ENCODE peak calls at places on chromosomes 5 and 9, in seven cellular contexts. G is MM.1S, Z is hepatocyte, V is neural progenitor cell, N is GM23248, J is SK-N-SH, T is HepG2. B is an unnamed sample. For H4K20me1, the result is how much of the 10 kb centered on the place peaks cover.

GRCh38 chr9:91924090-91924489 is 25.9 kb downstream of the ROR2 start:
- DNase-seq in T (no peak), Z (no peak), N (no peak), G (no peak), V (no peak), J (no peak), B (no peak)

GRCh38 chr5:140800816-140801493 is at the start of gene PCDHA3:
- DNase-seq in G (no peak), Z (no peak), T (peak), V (no peak), J (no peak), N (peak), B (peak)

GRCh38 chr5:54090495-54091084 is 219.8 kb downstream of the ARL15 start:
- DNase-seq in J (no peak), V (no peak), G (no peak), N (peak), Z (no peak), T (peak), B (no peak)

GRCh38 chr9:75699625-75700251 is 190.7 kb upstream of the PCSK5 start:
- DNase-seq in G (no peak), J (no peak), Z (no peak), V (no peak), N (no peak), T (no peak), B (no peak)

GRCh38 chr5:149030838-149031397 is 31.9 kb downstream of the SH3TC2 start:
- DNase-seq in Z (no peak), G (no peak), T (no peak), V (no peak), J (no peak), N (no peak), B (no peak)

GRCh38 chr9:128945798-128946501 is 1.5 kb downstream of the DOLK start:
- DNase-seq in T (no peak), N (no peak), V (no peak), J (no peak), G (no peak), Z (no peak), B (no peak)

GRCh38 chr9:129415954-129416651 is 204.8 kb downstream of the C9orf50 start:
- DNase-seq in G (no peak), Z (peak), N (no peak), T (no peak), V (no peak), J (no peak), B (no peak)

GRCh38 chr5:83095973-83096539 is 18.7 kb downstream of the XRCC4 start:
- DNase-seq in G (no peak), V (no peak), Z (peak), J (no peak), N (peak), T (peak), B (no peak)

GRCh38 chr5:163379298-163380155 is 57.9 kb upstream of the CCNG1 start:
- DNase-seq in J (no peak), G (no peak), V (no peak), Z (peak), N (peak), T (peak), B (no peak)

GRCh38 chr9:75139201-75139600 is 50.9 kb downstream of the OSTF1 start:
- DNase-seq in V (no peak), Z (no peak), T (no peak), J (no peak), N (no peak), G (no peak), B (no peak)

GRCh38 chr5:41747708-41748107 is 122.5 kb downstream of the OXCT1 start:
- DNase-seq in V (no peak), T (no peak), N (no peak), J (peak), G (no peak), Z (no peak), B (no peak)

GRCh38 chr9:120438111-120438510 is 141.9 kb downstream of the CDK5RAP2 start:
- DNase-seq in G (no peak), N (peak), J (no peak), T (no peak), Z (no peak), V (no peak), B (no peak)

DNA sequence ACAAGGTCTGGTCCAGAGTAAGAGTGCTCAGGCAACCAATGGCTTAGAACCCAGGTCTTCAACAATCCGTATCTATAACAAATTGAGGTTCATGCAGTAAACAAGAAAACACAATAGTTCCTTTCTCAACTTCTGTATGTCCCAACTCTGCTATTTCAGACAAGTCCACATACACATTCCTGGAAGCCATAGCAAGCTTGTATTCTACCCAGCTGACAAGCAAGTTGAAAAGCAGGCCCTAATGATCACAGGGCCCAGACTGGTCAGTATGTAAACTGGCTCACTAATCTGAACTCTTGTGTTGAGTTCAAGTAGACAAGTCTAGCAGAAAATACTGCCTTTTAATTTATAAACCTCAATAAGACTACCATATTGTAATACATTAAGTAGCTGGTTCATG is 26.9 kb downstream of the FNIP1 start:
- DNase-seq in Z (no peak), T (peak), V (no peak), J (no peak), N (no peak), G (no peak), B (no peak)
- H3K4me2 ChIP-seq in Z (no peak), T (no peak), V (no peak), J (no peak), N (no peak), G (no peak), B (peak)

GRCh38 chr9:137453643-137454081 is 5.5 kb downstream of the NSMF start:
- DNase-seq in G (peak), J (peak), Z (peak), N (peak), T (peak), V (peak), B (peak)
- H4K20me1 ChIP-seq in G (under half), J (under half), Z (under half), N (under half), T (under half), V (half or more), B (under half)

GRCh38 chr5:90381213-90381929 is 28.2 kb downstream of the CETN3 start:
- DNase-seq in J (no peak), G (peak), V (no peak), Z (no peak), N (no peak), T (no peak), B (no peak)

GRCh38 chr5:90386099-90386710 is 23.4 kb downstream of the CETN3 start:
- DNase-seq in J (peak), G (peak), Z (peak), N (peak), T (peak), V (no peak), B (peak)

GRCh38 chr5:90384389-90384788 is 25.2 kb downstream of the CETN3 start:
- DNase-seq in T (no peak), G (no peak), Z (no peak), V (no peak), N (no peak), J (no peak), B (no peak)

GRCh38 chr5:90387508-90387907 is 22.0 kb downstream of the CETN3 start:
- DNase-seq in Z (no peak), V (no peak), G (no peak), T (no peak), N (no peak), J (no peak), B (no peak)

GRCh38 chr5:90383903-90384302 is 25.7 kb downstream of the CETN3 start:
- DNase-seq in J (no peak), N (no peak), T (no peak), V (no peak), Z (no peak), G (no peak), B (no peak)
- H3K27ac ChIP-seq in J (no peak), N (no peak), T (no peak), V (no peak), Z (no peak), G (no peak), B (no peak)

GRCh38 chr5:62143268-62144229 is 162.5 kb upstream of the KIF2A start:
- DNase-seq in V (peak), G (peak), Z (peak), N (peak), T (peak), J (peak), B (peak)
- H3K4me2 ChIP-seq in V (peak), G (no peak), Z (peak), N (no peak), T (peak), J (no peak), B (no peak)

B was measured in Karpas-422.